ENCODE peak calls at places on chromosome 16, in five cellular contexts. F is natural killer cell; N is smooth muscle cell of the brain vasculature; A is stimulated activated naive CD8-positive, alpha-beta T cell treated with anti-CD3 and anti-CD28 coated beads, Interleukin-15, amount 100 ng/mL, for 72 hours; I is endothelial cell. O is an unnamed sample.

GRCh38 chr16:16150117-16150877 is 73.0 kb downstream of the ABCC6 start:
- DNase-seq in N (no peak), I (no peak), F (no peak), A (no peak), O (no peak)

GRCh38 chr16:13529193-13529982 is 390.6 kb upstream of the ERCC4 start:
- DNase-seq in A (no peak), F (no peak), I (no peak), N (no peak), O (no peak)

GRCh38 chr16:87570938-87571867 is 31.1 kb upstream of the JPH3 start:
- DNase-seq in N (no peak), F (no peak), A (peak), I (peak), O (peak)

GRCh38 chr16:9056061-9056460 is 35.4 kb upstream of the HAPSTR1 start:
- DNase-seq in A (no peak), I (no peak), F (no peak), N (no peak), O (no peak)

GRCh38 chr16:77873066-77873465 is 84.7 kb downstream of the VAT1L start:
- DNase-seq in A (no peak), F (no peak), N (no peak), I (no peak), O (no peak)

GRCh38 chr16:29995911-29996772 is at the start of gene INO80E:
- DNase-seq in F (peak), N (peak), A (peak), I (peak), O (peak)

GRCh38 chr16:57266531-57267268 is 17.8 kb downstream of the PLLP start:
- DNase-seq in F (no peak), A (peak), N (no peak), I (no peak), O (peak)

GRCh38 chr16:11198817-11199216 is 57.2 kb downstream of the SOCS1 start:
- DNase-seq in F (no peak), A (no peak), I (no peak), N (no peak), O (no peak)

GRCh38 chr16:79602615-79603014 is 2.1 kb upstream of the MAF start:
- DNase-seq in A (no peak), F (no peak), N (no peak), I (no peak), O (no peak)

O was measured in D341Med.